ENCODE peak calls at places on chromosome 11, in ten cellular contexts. Q is NCI-H774; L is HFFc6; C is MV-4-11; Y is activated CD4-positive, alpha-beta memory T cell treated with anti-CD3 and anti-CD28 coated beads, Interleukin-2, amount 10 ng/mL, durations not matched to agents 7 days and 5 days; X is stimulated activated CD4-positive, alpha-beta T cell treated with anti-CD3 and anti-CD28 coated beads, Interleukin-15, amount 100 ng/mL, for 24 hours; U is amygdala; S is A172; E is activated CD4-positive, alpha-beta T cell treated with anti-CD3 and anti-CD28 coated beads, Interleukin-2, amount 50 U/mL, for 24 hours; R is AG20443. H is an unnamed sample.

GRCh38 chr11:3929689-3930088 is 74.2 kb downstream of the STIM1 start:
- DNase-seq in Y (no peak), R (no peak), L (no peak), E (no peak), C (no peak), S (no peak), U (no peak), X (no peak), Q (no peak), H (no peak)

GRCh38 chr11:7019500-7020182 is 505 bp downstream of the ZNF214 start:
- DNase-seq in Y (no peak), X (peak), U (no peak), E (no peak), L (no peak), S (no peak), R (peak), Q (no peak), C (no peak), H (no peak)

GRCh38 chr11:76159983-76160661 is 46.2 kb downstream of the WNT11 start:
- DNase-seq in R (no peak), X (no peak), Q (peak), L (no peak), E (no peak), Y (no peak), S (no peak), C (no peak), U (no peak), H (no peak)

GRCh38 chr11:109037856-109038780 is 373.2 kb downstream of the DDX10 start:
- DNase-seq in S (peak), Y (no peak), L (peak), U (peak), C (no peak), X (no peak), E (no peak), Q (no peak), R (peak), H (no peak)

GRCh38 chr11:11400121-11400520 is 47.1 kb upstream of the CSNK2A3 start:
- DNase-seq in S (no peak), X (no peak), Q (no peak), E (no peak), Y (no peak), U (no peak), C (no peak), R (no peak), L (no peak), H (no peak)

GRCh38 chr11:91299980-91300379 is 924.6 kb upstream of the FAT3 start:
- DNase-seq in Y (no peak), S (peak), X (no peak), Q (no peak), U (no peak), E (no peak), C (peak), L (no peak), R (no peak), H (no peak)

GRCh38 chr11:70612459-70613141 is 214.3 kb downstream of the CTTN start:
- DNase-seq in Y (no peak), U (no peak), L (no peak), S (no peak), E (no peak), C (no peak), R (no peak), Q (no peak), X (no peak), H (no peak)

GRCh38 chr11:62931501-62932278 is 10.5 kb upstream of the CHRM1 start:
- DNase-seq in U (no peak), R (no peak), C (no peak), S (peak), L (no peak), E (no peak), X (no peak), Q (no peak), Y (no peak), H (no peak)